ENCODE peak calls at places on chromosomes 11 and 22, in four cellular contexts. One of them, this sample, is unnamed.

GRCh38 chr11:42315267-42315666 is 855.8 kb upstream of the LRRC4C start:
- DNase-seq in kidney: no peak
- DNase-seq in neuronal stem cell: no peak
- DNase-seq in colonic mucosa: no peak
- DNase-seq in this sample: no peak

GRCh38 chr22:23791737-23792645 is 5.2 kb downstream of the SMARCB1 start:
- DNase-seq in kidney: peak
- DNase-seq in neuronal stem cell: no peak
- DNase-seq in colonic mucosa: no peak
- DNase-seq in this sample: no peak

GRCh38 chr11:119282495-119282894 is 34.4 kb downstream of the MCAM start:
- DNase-seq in kidney: no peak
- DNase-seq in neuronal stem cell: no peak
- DNase-seq in colonic mucosa: no peak
- DNase-seq in this sample: no peak

GRCh38 chr11:72724851-72725730 is 27.1 kb downstream of the ARAP1 start:
- DNase-seq in kidney: peak
- DNase-seq in neuronal stem cell: peak
- DNase-seq in colonic mucosa: peak
- DNase-seq in this sample: peak

GRCh38 chr11:131042711-131043110 is 126.4 kb upstream of the SNX19 start:
- DNase-seq in kidney: no peak
- DNase-seq in neuronal stem cell: no peak
- DNase-seq in colonic mucosa: no peak
- DNase-seq in this sample: no peak

GRCh38 chr22:47198801-47199251 is 436.4 kb downstream of the TBC1D22A start:
- DNase-seq in kidney: peak
- DNase-seq in neuronal stem cell: no peak
- DNase-seq in colonic mucosa: no peak
- DNase-seq in this sample: no peak

GRCh38 chr11:33997473-33998347 is 53.8 kb upstream of the CAPRIN1 start:
- DNase-seq in kidney: no peak
- DNase-seq in neuronal stem cell: no peak
- DNase-seq in colonic mucosa: no peak
- DNase-seq in this sample: no peak

GRCh38 chr11:76153609-76153949 is 52.7 kb downstream of the WNT11 start:
- DNase-seq in kidney: no peak
- DNase-seq in neuronal stem cell: no peak
- DNase-seq in colonic mucosa: no peak
- DNase-seq in this sample: no peak

GRCh38 chr11:97832451-97832850 is 1188.3 kb upstream of the CNTN5 start:
- DNase-seq in kidney: no peak
- DNase-seq in neuronal stem cell: no peak
- DNase-seq in colonic mucosa: no peak
- DNase-seq in this sample: no peak

GRCh38 chr11:118621898-118622375 is 14.5 kb downstream of the PHLDB1 start:
- DNase-seq in kidney: peak
- DNase-seq in neuronal stem cell: no peak
- DNase-seq in colonic mucosa: no peak
- DNase-seq in this sample: no peak

GRCh38 chr11:103418014-103418413 is 308.8 kb downstream of the DYNC2H1 start:
- DNase-seq in kidney: no peak
- DNase-seq in neuronal stem cell: no peak
- DNase-seq in colonic mucosa: no peak
- DNase-seq in this sample: no peak

GRCh38 chr22:43212434-43212952 is 25.6 kb upstream of the TTLL12 start:
- DNase-seq in kidney: peak
- DNase-seq in neuronal stem cell: no peak
- DNase-seq in colonic mucosa: no peak
- DNase-seq in this sample: no peak

GRCh38 chr22:42091446-42091764 is 833 bp upstream of the NDUFA6 start:
- DNase-seq in kidney: no peak
- DNase-seq in neuronal stem cell: no peak
- DNase-seq in colonic mucosa: no peak
- DNase-seq in this sample: peak

GRCh38 chr11:62295504-62295903 is 3.4 kb downstream of the SCGB1D4 start:
- DNase-seq in kidney: no peak
- DNase-seq in neuronal stem cell: peak
- DNase-seq in colonic mucosa: no peak
- DNase-seq in this sample: peak

GRCh38 chr11:34798985-34799384 is 117.2 kb downstream of the APIP start:
- DNase-seq in kidney: no peak
- DNase-seq in neuronal stem cell: no peak
- DNase-seq in colonic mucosa: no peak
- DNase-seq in this sample: no peak

GRCh38 chr22:32444068-32444467 is 20.2 kb downstream of the BPIFC start:
- DNase-seq in kidney: no peak
- DNase-seq in neuronal stem cell: peak
- DNase-seq in colonic mucosa: no peak
- DNase-seq in this sample: no peak

GRCh38 chr22:41234815-41235687 is 5.7 kb downstream of the CHADL start:
- DNase-seq in kidney: no peak
- DNase-seq in neuronal stem cell: no peak
- DNase-seq in colonic mucosa: no peak
- DNase-seq in this sample: no peak

GRCh38 chr11:74570266-74571061 is 21.9 kb upstream of the POLD3 start:
- DNase-seq in kidney: no peak
- DNase-seq in neuronal stem cell: peak
- DNase-seq in colonic mucosa: peak
- DNase-seq in this sample: peak

DNA sequence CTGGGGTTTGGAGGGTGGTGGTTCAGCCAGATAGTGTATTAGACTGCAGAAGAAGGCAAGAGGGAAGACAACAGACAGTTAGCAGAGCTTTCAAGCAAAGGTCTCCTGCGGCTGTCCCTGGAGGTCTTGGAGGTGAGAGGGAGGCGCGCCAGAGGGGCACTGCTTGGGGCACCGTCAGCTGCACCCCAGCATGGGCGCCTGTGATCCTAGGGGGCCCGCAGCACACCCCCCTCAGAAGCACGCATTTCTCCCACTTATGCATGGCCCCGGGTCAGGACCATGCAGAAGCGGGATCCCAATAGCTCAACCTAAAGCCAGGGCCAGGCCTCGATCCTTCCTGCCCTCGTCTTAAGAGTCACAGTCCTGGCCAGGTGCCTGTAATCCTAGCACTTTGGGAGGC is 26.5 kb downstream of the FGF4 start:
- DNase-seq in kidney: no peak
- DNase-seq in neuronal stem cell: no peak
- DNase-seq in colonic mucosa: no peak
- DNase-seq in this sample: no peak
- H3K27ac ChIP-seq in kidney: no peak
- H3K27ac ChIP-seq in neuronal stem cell: no peak
- H3K27ac ChIP-seq in colonic mucosa: no peak
- H3K27ac ChIP-seq in this sample: no peak

DNA sequence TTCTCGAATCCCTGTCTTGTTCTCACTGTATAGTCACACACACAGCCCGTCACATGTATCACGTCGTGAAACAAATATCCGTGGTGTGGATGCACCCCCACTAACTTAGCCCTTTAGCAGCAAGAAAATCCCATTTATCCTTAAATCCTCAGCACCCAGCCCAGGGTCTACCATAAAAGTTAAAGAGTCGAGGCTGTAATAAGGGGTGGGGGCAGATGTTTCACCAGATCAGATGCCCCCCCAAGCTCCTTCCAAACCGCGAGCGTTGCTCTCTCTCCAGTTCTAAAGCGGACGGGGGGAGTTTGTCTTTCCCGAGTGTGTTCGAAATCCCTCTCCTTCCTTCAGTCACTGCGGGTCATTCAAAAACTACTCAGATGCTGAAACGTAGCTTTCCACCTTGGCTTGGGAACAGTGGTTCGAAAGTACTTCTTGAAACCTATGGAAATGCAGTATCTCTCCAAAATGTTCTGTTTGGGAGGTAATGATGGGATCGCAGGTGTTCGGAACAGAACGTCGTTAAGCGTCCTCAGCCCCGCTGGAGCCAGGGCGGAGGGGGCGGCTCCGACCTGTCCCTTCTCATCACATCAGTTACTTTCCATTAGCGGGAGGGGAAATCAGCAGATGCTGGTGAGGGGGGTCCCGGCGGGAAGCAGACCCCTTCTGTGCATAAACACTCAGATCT is 156.2 kb downstream of the BRD1 start:
- DNase-seq in kidney: no peak
- DNase-seq in neuronal stem cell: no peak
- DNase-seq in colonic mucosa: no peak
- DNase-seq in this sample: no peak
- H3K4me3 ChIP-seq in kidney: no peak
- H3K4me3 ChIP-seq in neuronal stem cell: no peak
- H3K4me3 ChIP-seq in colonic mucosa: no peak
- H3K4me3 ChIP-seq in this sample: no peak

DNA sequence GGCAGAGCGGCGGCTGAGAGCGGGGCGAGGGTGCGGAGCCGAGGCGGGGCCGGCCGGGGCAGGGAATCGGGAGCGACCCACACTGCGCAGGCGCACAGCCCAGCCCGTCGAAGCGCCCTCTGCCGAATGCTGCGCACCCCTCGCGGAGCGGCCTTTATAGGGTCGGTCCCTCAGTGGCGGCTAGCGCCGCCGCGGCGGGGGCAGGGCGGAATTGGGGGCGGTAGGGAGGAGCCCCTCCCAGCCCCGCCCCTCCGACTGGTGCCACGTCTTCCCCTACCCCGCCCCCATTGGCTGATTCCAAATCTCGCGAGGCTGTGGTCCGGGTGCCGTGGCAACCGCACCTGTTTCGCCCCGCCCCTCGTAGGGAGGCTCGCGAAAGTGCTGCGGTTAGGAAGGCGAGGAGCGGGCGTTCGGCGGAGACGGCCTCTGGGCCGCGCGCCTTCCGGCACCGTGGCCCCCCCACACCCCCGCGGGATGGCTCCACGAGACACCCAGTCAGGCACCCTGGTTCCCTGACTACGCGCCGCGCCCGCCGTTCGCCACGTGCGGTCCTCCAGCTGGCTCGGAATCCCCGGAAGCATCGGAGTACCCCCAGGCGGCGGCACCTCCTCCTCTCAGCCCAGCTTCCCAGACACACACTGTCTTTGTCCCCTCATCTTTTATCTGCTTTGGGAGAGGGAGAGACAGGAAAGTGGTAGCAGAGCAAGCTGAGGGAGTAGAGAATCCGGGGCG is at the start of gene EHD1:
- DNase-seq in kidney: peak
- DNase-seq in neuronal stem cell: peak
- DNase-seq in colonic mucosa: peak
- DNase-seq in this sample: peak
- H3K27ac ChIP-seq in kidney: peak
- H3K27ac ChIP-seq in neuronal stem cell: peak
- H3K27ac ChIP-seq in colonic mucosa: peak
- H3K27ac ChIP-seq in this sample: peak

GRCh38 chr11:908273-908672 is 2.3 kb downstream of the CHID1 start:
- DNase-seq in kidney: no peak
- DNase-seq in neuronal stem cell: no peak
- DNase-seq in colonic mucosa: no peak
- DNase-seq in this sample: no peak

GRCh38 chr11:910044-910588 is 494 bp downstream of the CHID1 start:
- DNase-seq in kidney: no peak
- DNase-seq in neuronal stem cell: no peak
- DNase-seq in colonic mucosa: no peak
- DNase-seq in this sample: peak

GRCh38 chr11:910589-911030 is at the start of gene CHID1:
- DNase-seq in kidney: peak
- DNase-seq in neuronal stem cell: peak
- DNase-seq in colonic mucosa: peak
- DNase-seq in this sample: peak

GRCh38 chr11:907668-908067 is 2.9 kb downstream of the CHID1 start:
- DNase-seq in kidney: no peak
- DNase-seq in neuronal stem cell: no peak
- DNase-seq in colonic mucosa: no peak
- DNase-seq in this sample: no peak

DNA sequence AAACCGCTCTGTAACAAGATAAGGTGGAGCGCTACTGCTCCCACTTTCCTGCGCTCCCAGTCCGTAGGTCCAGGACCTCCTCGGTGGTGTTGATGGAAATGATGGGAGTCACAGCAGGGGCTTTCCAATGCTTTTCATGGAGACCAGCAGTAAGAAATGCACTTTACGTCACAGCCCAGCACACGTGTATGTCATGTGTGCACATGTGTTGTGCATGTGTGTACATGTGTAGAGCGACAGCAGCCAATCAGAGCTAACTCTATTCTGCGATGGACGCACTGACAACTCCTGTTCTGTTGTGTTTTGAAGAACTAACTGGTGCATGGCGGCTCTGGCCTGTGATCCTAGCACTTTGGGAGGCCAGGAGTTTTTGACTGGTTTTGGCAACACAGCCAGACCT is 1.2 kb downstream of the CHID1 start:
- DNase-seq in kidney: no peak
- DNase-seq in neuronal stem cell: no peak
- DNase-seq in colonic mucosa: no peak
- DNase-seq in this sample: no peak
- H3K4me3 ChIP-seq in kidney: no peak
- H3K4me3 ChIP-seq in neuronal stem cell: peak
- H3K4me3 ChIP-seq in colonic mucosa: no peak
- H3K4me3 ChIP-seq in this sample: no peak

This sample was measured in thyroid gland.